ENCODE peak calls at places on chromosomes 12 and 14, in eight cellular contexts. D is AG09309, J is hepatocyte, K is aorta, I is fibroblast of pulmonary artery, T is choroid plexus epithelial cell, C is PC-3, E is heart right ventricle. M is an unnamed sample.

GRCh38 chr12:69254046-69254445 is 14.7 kb downstream of the CPSF6 start:
- DNase-seq in I (peak), K (no peak), E (no peak), J (peak), T (peak), D (no peak), C (peak), M (no peak)

GRCh38 chr12:53235742-53236442 is 3.9 kb upstream of the RARG start:
- DNase-seq in K (peak), I (no peak), D (no peak), J (no peak), C (no peak), E (no peak), T (no peak), M (no peak)

GRCh38 chr12:121400332-121401139 is 618 bp downstream of the RNF34 start:
- DNase-seq in C (peak), J (peak), I (peak), T (peak), E (peak), D (no peak), K (peak), M (no peak)

GRCh38 chr14:58488550-58488949 is 61.0 kb downstream of the KIAA0586 start:
- DNase-seq in J (no peak), I (peak), K (no peak), E (no peak), T (peak), D (no peak), C (peak), M (peak)

GRCh38 chr12:126397071-126397571 is 1331.9 kb downstream of the AACS start:
- DNase-seq in E (no peak), I (peak), T (no peak), C (peak), K (no peak), J (no peak), D (no peak), M (no peak)

GRCh38 chr12:108115123-108115745 is 13.9 kb upstream of the WSCD2 start:
- DNase-seq in I (no peak), C (no peak), K (no peak), D (no peak), E (no peak), J (no peak), T (no peak), M (no peak)

GRCh38 chr12:20446836-20447235 is 78.5 kb downstream of the PDE3A start:
- DNase-seq in D (no peak), I (no peak), C (no peak), J (no peak), K (no peak), E (no peak), T (no peak), M (no peak)

GRCh38 chr12:130640496-130640895 is 75.6 kb downstream of the RIMBP2 start:
- DNase-seq in C (no peak), D (no peak), I (no peak), T (no peak), K (no peak), J (no peak), E (no peak), M (no peak)

GRCh38 chr14:92348154-92348553 is 25.2 kb downstream of the SLC24A4 start:
- DNase-seq in T (peak), J (peak), E (no peak), D (no peak), K (no peak), C (peak), I (no peak), M (no peak)

GRCh38 chr14:54776361-54777001 is 126.1 kb downstream of the GCH1 start:
- DNase-seq in C (no peak), T (peak), I (peak), E (peak), J (no peak), K (peak), D (no peak), M (peak)

GRCh38 chr12:106058256-106059182 is 80.2 kb downstream of the NUAK1 start:
- DNase-seq in K (no peak), C (no peak), J (no peak), T (peak), I (peak), D (peak), E (no peak), M (no peak)
- H3K4me3 ChIP-seq in K (no peak), C (no peak), J (no peak), T (no peak), I (no peak), D (no peak), E (no peak), M (no peak)

GRCh38 chr12:48788522-48788851 is 402 bp downstream of the ADCY6 start:
- DNase-seq in I (no peak), C (no peak), J (no peak), T (no peak), D (no peak), E (peak), K (no peak), M (no peak)

GRCh38 chr12:48788852-48789775 is at the start of gene ADCY6:
- DNase-seq in E (peak), C (peak), K (peak), T (peak), I (peak), D (no peak), J (peak), M (no peak)

GRCh38 chr12:48789858-48790326 is 1.0 kb upstream of the ADCY6 start:
- DNase-seq in I (no peak), C (no peak), K (no peak), E (no peak), D (no peak), J (no peak), T (no peak), M (no peak)

GRCh38 chr12:48787791-48788521 is 933 bp downstream of the ADCY6 start:
- DNase-seq in C (no peak), J (no peak), I (no peak), D (no peak), T (no peak), E (no peak), K (no peak), M (no peak)

GRCh38 chr12:48786591-48787544 is 2.0 kb downstream of the ADCY6 start:
- DNase-seq in E (peak), C (no peak), K (no peak), J (no peak), T (no peak), I (peak), D (no peak), M (no peak)
- H3K4me3 ChIP-seq in E (peak), C (peak), K (no peak), J (no peak), T (no peak), I (peak), D (peak), M (no peak)

GRCh38 chr12:113055594-113056380 is 743 bp upstream of the DTX1 start:
- DNase-seq in C (no peak), J (no peak), D (no peak), I (no peak), E (no peak), T (no peak), K (no peak), M (no peak)
- H3K4me3 ChIP-seq in C (no peak), J (no peak), D (no peak), I (no peak), E (peak), T (no peak), K (no peak), M (no peak)

GRCh38 chr12:54377797-54378515 is 6.6 kb downstream of the ZNF385A start:
- DNase-seq in I (no peak), C (no peak), K (no peak), D (no peak), T (no peak), E (no peak), J (no peak), M (no peak)
- H3K4me3 ChIP-seq in I (no peak), C (no peak), K (no peak), D (no peak), T (no peak), E (peak), J (no peak), M (no peak)

DNA sequence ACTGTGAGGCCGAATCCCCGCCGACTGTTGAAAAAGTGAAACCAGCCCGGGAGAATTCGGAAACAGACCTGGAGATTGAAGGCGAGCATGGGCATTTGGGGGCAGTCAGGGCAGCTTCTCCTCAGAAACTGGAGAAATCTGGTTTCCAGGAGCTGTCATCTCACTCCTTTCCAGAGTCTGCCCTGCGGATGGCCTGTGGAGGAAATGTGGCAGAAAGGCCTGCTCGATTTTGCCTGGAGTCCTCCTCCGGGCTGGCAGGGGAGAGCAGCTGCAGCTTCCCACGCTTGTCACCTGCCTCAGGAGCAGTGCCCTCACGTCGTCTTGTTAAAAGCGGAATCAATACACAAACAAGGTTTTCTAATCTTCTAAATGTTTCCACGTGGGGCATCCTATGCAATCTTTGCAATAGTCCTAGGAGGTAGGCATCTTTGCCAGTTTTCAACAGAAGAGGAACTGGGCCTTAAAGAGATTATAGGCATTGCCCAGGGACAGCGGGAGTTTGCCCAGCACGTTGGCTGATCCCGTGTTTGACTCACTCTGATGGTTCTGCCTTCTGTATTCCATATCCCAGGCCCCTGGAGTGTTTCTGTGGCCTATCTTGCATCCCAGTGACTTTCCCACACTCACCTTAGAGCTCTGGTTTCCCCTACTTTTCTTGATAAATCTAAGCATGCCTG is 2.3 kb downstream of the LRRC74A start:
- DNase-seq in I (peak), T (no peak), J (no peak), K (no peak), D (no peak), C (no peak), E (no peak), M (no peak)
- H3K4me3 ChIP-seq in I (peak), T (no peak), J (no peak), K (peak), D (peak), C (no peak), E (peak), M (no peak)